ENCODE peak calls at places on chromosomes 11 and 22, in four cellular contexts. M, N, D and F are unnamed samples.

GRCh38 chr11:36311926-36312592 is 16.0 kb downstream of the PRR5L start:
- DNase-seq in M (no peak), N (no peak), D (no peak), F (no peak)

GRCh38 chr11:11533057-11533456 is 88.7 kb downstream of the GALNT18 start:
- DNase-seq in M (no peak), N (no peak), D (no peak), F (no peak)

GRCh38 chr11:133041165-133041564 is 491.1 kb downstream of the OPCML start:
- DNase-seq in M (no peak), N (no peak), D (no peak), F (no peak)

GRCh38 chr11:110184466-110184865 is 91.3 kb downstream of the ZC3H12C start:
- DNase-seq in M (no peak), N (no peak), D (no peak), F (no peak)

GRCh38 chr11:105900515-105901035 is 121.5 kb downstream of the MSANTD4 start:
- DNase-seq in M (no peak), N (no peak), D (no peak), F (no peak)

GRCh38 chr11:2100361-2101170 is 38.6 kb downstream of the IGF2 start:
- DNase-seq in M (no peak), N (no peak), D (peak), F (peak)

GRCh38 chr11:86740628-86741488 is 59.5 kb upstream of the PRSS23 start:
- DNase-seq in M (peak), N (no peak), D (peak), F (peak)

GRCh38 chr22:46052331-46052771 is 75.4 kb upstream of the WNT7B start:
- DNase-seq in M (no peak), N (no peak), D (peak), F (peak)

GRCh38 chr11:67252831-67253239 is 13.4 kb upstream of the GRK2 start:
- DNase-seq in M (no peak), N (no peak), D (no peak), F (no peak)

GRCh38 chr22:27116295-27116694 is 458.9 kb downstream of the MIAT start:
- DNase-seq in M (no peak), N (no peak), D (no peak), F (no peak)